ENCODE peak calls at places on chromosomes 1 and 21, in eight cellular contexts. M is spleen, V is AG09319, A is HTR-8/SVneo, T is NCI-H2081, O is RWPE1, W is A549, F is HAP-1. L is an unnamed sample.

GRCh38 chr1:150186789-150187559 is 37.3 kb downstream of the PLEKHO1 start:
- DNase-seq in M (no peak), O (peak), T (peak), W (peak), A (peak), V (no peak), F (peak), L (no peak)

GRCh38 chr1:155277896-155278688 is 829 bp downstream of the HCN3 start:
- DNase-seq in A (peak), O (peak), V (no peak), M (peak), F (peak), W (peak), T (peak), L (no peak)

GRCh38 chr1:89780721-89781120 is 40.1 kb upstream of the LRRC8D start:
- DNase-seq in A (peak), T (no peak), V (peak), O (peak), M (no peak), W (peak), F (peak), L (no peak)

GRCh38 chr21:39079617-39080016 is 103.6 kb downstream of the PSMG1 start:
- DNase-seq in V (no peak), T (no peak), F (no peak), M (peak), O (no peak), A (no peak), W (no peak), L (peak)

GRCh38 chr1:96649301-96649700 is 72.3 kb upstream of the PTBP2 start:
- DNase-seq in W (no peak), M (no peak), F (no peak), O (no peak), T (no peak), A (no peak), V (no peak), L (no peak)

GRCh38 chr1:115364044-115364775 is 26.2 kb upstream of the NGF start:
- DNase-seq in T (no peak), W (no peak), V (peak), F (no peak), M (no peak), A (no peak), O (no peak), L (no peak)

GRCh38 chr1:16386454-16387113 is 19.5 kb downstream of the SZRD1 start:
- DNase-seq in W (peak), O (peak), F (no peak), V (peak), M (no peak), A (peak), T (no peak), L (no peak)

GRCh38 chr1:210123924-210124589 is 108.5 kb upstream of the SERTAD4 start:
- DNase-seq in A (peak), T (no peak), F (no peak), V (peak), O (peak), M (no peak), W (peak), L (no peak)

GRCh38 chr1:228978486-228979324 is 243.4 kb downstream of the RHOU start:
- DNase-seq in V (no peak), T (no peak), F (no peak), M (no peak), O (no peak), A (no peak), W (no peak), L (peak)

L was measured in type B pancreatic cell.